ENCODE peak calls at places on chromosomes 12 and 14, in eight cellular contexts. J is AG04450, R is epithelial cell of esophagus, K is adipocyte, W is mesendoderm, E is cardiac muscle cell, O is cardiac fibroblast, B is foreskin fibroblast. U is an unnamed sample.

GRCh38 chr14:22929848-22930364 is 730 bp upstream of the PRMT5 start:
- DNase-seq in W (no peak), J (no peak), K (no peak), R (no peak), O (no peak), E (no peak), B (no peak), U (no peak)

GRCh38 chr12:57983858-57984505 is 42.6 kb downstream of the ATP23 start:
- DNase-seq in R (no peak), K (no peak), W (peak), E (no peak), B (peak), J (no peak), O (no peak), U (no peak)

GRCh38 chr12:46674126-46674525 is 151.7 kb downstream of the SLC38A4 start:
- DNase-seq in K (no peak), O (no peak), R (peak), W (no peak), B (no peak), E (no peak), J (no peak), U (no peak)

GRCh38 chr12:31756977-31757420 is 28.2 kb upstream of the AMN1 start:
- DNase-seq in J (no peak), R (peak), W (no peak), E (no peak), O (peak), K (no peak), B (peak), U (no peak)

GRCh38 chr14:68404652-68405183 is 388.1 kb downstream of the ZFP36L1 start:
- DNase-seq in E (no peak), K (no peak), J (no peak), O (no peak), W (no peak), B (no peak), R (peak), U (peak)

GRCh38 chr14:104096318-104096717 is 10.8 kb downstream of the ASPG start:
- DNase-seq in O (no peak), J (no peak), R (no peak), W (no peak), B (no peak), E (no peak), K (no peak), U (no peak)

GRCh38 chr12:122238861-122239260 is 13.0 kb upstream of the DIABLO start:
- DNase-seq in E (no peak), J (no peak), K (no peak), B (no peak), R (peak), W (no peak), O (no peak), U (no peak)

GRCh38 chr12:31647106-31647505 is 12.4 kb upstream of the ETFBKMT start:
- DNase-seq in K (no peak), O (no peak), J (no peak), W (no peak), E (no peak), B (peak), R (peak), U (no peak)

GRCh38 chr12:85394809-85395208 is 114.8 kb downstream of the ALX1 start:
- DNase-seq in J (no peak), B (no peak), O (no peak), R (no peak), K (no peak), E (no peak), W (no peak), U (no peak)
- H3K4me3 ChIP-seq in J (no peak), B (no peak), O (no peak), R (no peak), K (no peak), E (no peak), W (no peak), U (no peak)

GRCh38 chr12:15563683-15564082 is 225.5 kb downstream of the EPS8 start:
- DNase-seq in W (no peak), K (peak), O (peak), J (peak), R (peak), B (peak), E (no peak), U (no peak)
- H3K4me3 ChIP-seq in W (no peak), K (peak), O (no peak), J (no peak), R (no peak), B (no peak), E (no peak), U (no peak)

DNA sequence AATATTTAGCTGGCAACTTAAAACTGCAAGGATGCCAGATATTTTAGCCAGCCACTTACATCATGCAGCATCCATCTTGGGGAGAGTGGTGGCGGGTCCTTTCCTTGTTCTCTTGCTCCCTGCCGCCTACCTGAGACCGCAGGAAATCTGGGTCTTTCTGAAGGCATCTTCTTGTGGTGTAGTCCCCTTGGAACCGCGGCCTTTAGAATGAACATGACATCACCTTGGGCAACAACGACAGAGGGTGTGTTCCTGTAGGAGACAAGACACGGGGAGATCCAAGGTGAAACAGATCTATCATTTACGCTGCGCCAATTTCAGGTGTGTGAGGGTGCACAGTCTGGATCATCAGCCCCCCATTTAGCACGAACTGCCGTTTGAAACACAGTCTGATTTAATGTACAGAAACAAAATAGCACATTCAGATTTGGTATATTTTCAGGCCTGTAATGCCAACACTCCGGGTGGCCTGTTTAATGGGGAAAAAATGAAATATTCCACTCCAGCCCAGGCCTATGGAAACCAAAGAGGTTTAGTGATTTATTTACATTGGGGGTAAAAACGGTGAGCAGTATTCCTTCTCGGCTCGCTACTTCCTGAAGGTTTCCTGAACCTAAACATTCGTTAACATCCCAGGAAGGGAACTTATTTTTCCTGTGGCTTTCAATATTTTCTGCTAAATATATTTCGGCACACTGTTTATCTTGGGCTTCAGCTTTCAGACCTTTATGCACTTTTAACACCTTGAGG is 12.7 kb upstream of the IRF2BPL start:
- DNase-seq in K (peak), W (peak), B (no peak), J (no peak), O (no peak), R (no peak), E (no peak), U (no peak)
- H3K4me3 ChIP-seq in K (peak), W (no peak), B (peak), J (peak), O (no peak), R (no peak), E (peak), U (peak)

GRCh38 chr14:69625299-69626131 is 14.1 kb downstream of the SUSD6 start:
- DNase-seq in O (peak), E (no peak), K (peak), J (no peak), R (no peak), B (no peak), W (no peak), U (peak)
- H3K4me3 ChIP-seq in O (no peak), E (no peak), K (no peak), J (no peak), R (no peak), B (no peak), W (no peak), U (peak)